ENCODE peak calls at places on chromosomes 12 and 14, in nine cellular contexts. W is neural crest cell, B is prostate gland, C is testis, M is transverse colon, Z is thoracic aorta, Y is GM13976, D is B cell, F is GM20000. R is an unnamed sample.
A peak's percentile ranks its signal among the peaks of the same experiment; 100 is the strongest.

GRCh38 chr12:25276199-25276937 is 25.6 kb upstream of the KRAS start:
- DNase-seq in W (no peak), B (peak; percentile 16), C (no peak), M (peak; percentile 72), Z (no peak), Y (no peak), D (no peak), F (no peak), R (no peak)

GRCh38 chr14:22025884-22026283 is 352.3 kb upstream of the OR4E1 start:
- DNase-seq in W (no peak), B (no peak), C (no peak), M (no peak), Z (no peak), Y (no peak), D (no peak), F (no peak), R (no peak)

GRCh38 chr12:50786498-50787231 is 22.8 kb downstream of the ATF1 start:
- DNase-seq in W (no peak), B (no peak), C (no peak), M (no peak), Z (no peak), Y (no peak), D (no peak), F (no peak), R (peak; percentile 82)

GRCh38 chr14:57575482-57575881 is 81.8 kb upstream of the CCDC198 start:
- DNase-seq in W (no peak), B (no peak), C (no peak), M (no peak), Z (no peak), Y (no peak), D (no peak), F (no peak), R (no peak)

GRCh38 chr12:131042848-131043245 is 89.1 kb downstream of the ADGRD1 start:
- DNase-seq in W (no peak), B (no peak), C (peak; percentile 29), M (no peak), Z (no peak), Y (no peak), D (no peak), F (no peak), R (no peak)

GRCh38 chr12:93376436-93377251 is 1.1 kb upstream of the NUDT4 start:
- DNase-seq in W (peak; percentile 26), B (no peak), C (no peak), M (peak; percentile 51), Z (no peak), Y (no peak), D (no peak), F (no peak), R (no peak)

GRCh38 chr12:124456652-124457152 is 110.7 kb downstream of the NCOR2 start:
- DNase-seq in W (no peak), B (no peak), C (no peak), M (peak; percentile 61), Z (no peak), Y (peak; percentile 82), D (peak; percentile 62), F (peak; percentile 82), R (no peak)

GRCh38 chr14:26841920-26842741 is 244.3 kb upstream of the NOVA1 start:
- DNase-seq in W (no peak), B (peak; percentile 24), C (peak; percentile 66), M (peak; percentile 14), Z (no peak), Y (no peak), D (no peak), F (no peak), R (peak; percentile 3)

GRCh38 chr14:75003250-75004027 is 718 bp downstream of the EIF2B2 start:
- DNase-seq in W (no peak), B (no peak), C (no peak), M (peak; percentile 18), Z (no peak), Y (no peak), D (no peak), F (no peak), R (no peak)

GRCh38 chr12:127650626-127651025 is 616.3 kb upstream of the TMEM132C start:
- DNase-seq in W (no peak), B (no peak), C (no peak), M (no peak), Z (no peak), Y (no peak), D (no peak), F (no peak), R (peak; percentile 71)

GRCh38 chr14:55926007-55926406 is 192.2 kb upstream of the PELI2 start:
- DNase-seq in W (no peak), B (no peak), C (peak; percentile 74), M (no peak), Z (no peak), Y (no peak), D (no peak), F (no peak), R (no peak)

GRCh38 chr12:1797011-1797901 is 23.1 kb upstream of the LRTM2 start:
- DNase-seq in W (no peak), B (no peak), C (peak; percentile 62), M (peak; percentile 78), Z (no peak), Y (peak; percentile 70), D (peak; percentile 63), F (peak; percentile 68), R (no peak)

GRCh38 chr12:12592930-12593329 is 18.7 kb upstream of the CREBL2 start:
- DNase-seq in W (no peak), B (no peak), C (no peak), M (no peak), Z (no peak), Y (no peak), D (no peak), F (no peak), R (no peak)

GRCh38 chr14:92973265-92973797 is 50.4 kb downstream of the CHGA start:
- DNase-seq in W (peak; percentile 71), B (peak; percentile 86), C (peak; percentile 93), M (peak; percentile 81), Z (peak; percentile 26), Y (no peak), D (no peak), F (no peak), R (no peak)
- TF ChIP-seq CTCF in W (peak; percentile 66), B (peak; percentile 80), C (peak; percentile 85), M (peak; percentile 84), Z (peak; percentile 75), Y (peak; percentile 4), D (peak; percentile 17), F (no peak), R (peak; percentile 56)

GRCh38 chr12:105363890-105364289 is 33.4 kb downstream of the C12orf75 start:
- DNase-seq in W (no peak), B (no peak), C (no peak), M (no peak), Z (no peak), Y (no peak), D (no peak), F (no peak), R (no peak)

GRCh38 chr12:105365231-105365630 is 34.7 kb downstream of the C12orf75 start:
- DNase-seq in W (no peak), B (no peak), C (no peak), M (no peak), Z (no peak), Y (no peak), D (no peak), F (no peak), R (no peak)

GRCh38 chr12:105368047-105368646 is 37.7 kb downstream of the C12orf75 start:
- DNase-seq in W (no peak), B (no peak), C (no peak), M (no peak), Z (no peak), Y (no peak), D (no peak), F (no peak), R (no peak)

DNA sequence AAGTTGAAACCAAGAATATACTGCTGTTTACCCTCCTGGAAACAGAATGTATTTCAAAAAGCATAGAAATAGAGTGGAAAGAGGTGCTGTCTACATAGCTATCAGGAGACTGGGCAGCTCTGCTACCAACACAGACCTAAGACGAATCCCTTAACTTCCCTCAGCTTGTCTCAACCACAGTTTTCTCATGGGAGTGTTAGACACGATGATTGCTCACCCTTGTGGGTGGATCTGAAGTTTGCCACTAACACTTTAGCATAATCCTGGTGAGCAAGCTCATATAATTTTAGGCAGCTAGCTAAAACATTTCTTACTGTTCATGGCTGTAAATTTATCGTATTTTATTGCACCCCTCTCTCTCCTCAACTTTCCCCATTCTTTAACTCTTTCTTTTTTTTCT is 38.5 kb downstream of the C12orf75 start:
- DNase-seq in W (no peak), B (no peak), C (no peak), M (no peak), Z (no peak), Y (no peak), D (no peak), F (no peak), R (peak; percentile 53)
- TF ChIP-seq CTCF in W (no peak), B (no peak), C (no peak), M (no peak), Z (no peak), Y (no peak), D (no peak), F (no peak), R (peak; percentile 28)

GRCh38 chr12:31011746-31012567 is 61.7 kb upstream of the DDX11 start:
- DNase-seq in W (no peak), B (no peak), C (no peak), M (no peak), Z (no peak), Y (no peak), D (no peak), F (no peak), R (no peak)
- TF ChIP-seq CTCF in W (peak; percentile 42), B (no peak), C (no peak), M (no peak), Z (no peak), Y (peak; percentile 3), D (no peak), F (no peak), R (peak; percentile 27)

GRCh38 chr14:100122481-100123215 is 36.8 kb downstream of the DEGS2 start:
- DNase-seq in W (no peak), B (no peak), C (no peak), M (no peak), Z (no peak), Y (no peak), D (no peak), F (no peak), R (no peak)
- TF ChIP-seq CTCF in W (no peak), B (peak; percentile 12), C (no peak), M (peak; percentile 39), Z (no peak), Y (no peak), D (no peak), F (no peak), R (no peak)